ENCODE peak calls at places on chromosome 21, in seven cellular contexts. B is retina; S is ACHN; T is GM12865; D is NCI-H446 treated with DMSO at 0.1 percent for 48 hours; J is naive B cell; Z is activated CD4-positive, alpha-beta T cell treated with anti-CD3 and anti-CD28 coated beads, Interleukin-2, amount 50 U/mL, for 48 hours. X is an unnamed sample.

GRCh38 chr21:43191971-43192370 is 23.2 kb downstream of the CRYAA start:
- DNase-seq in B (no peak), S (no peak), T (no peak), D (no peak), J (no peak), Z (no peak), X (no peak)

GRCh38 chr21:46118871-46119564 is 21.1 kb downstream of the COL6A2 start:
- DNase-seq in B (no peak), S (no peak), T (no peak), D (no peak), J (no peak), Z (no peak), X (no peak)

GRCh38 chr21:17406202-17406601 is 106.6 kb upstream of the CXADR start:
- DNase-seq in B (no peak), S (no peak), T (no peak), D (no peak), J (no peak), Z (no peak), X (no peak)

GRCh38 chr21:45530423-45531113 is 11.7 kb downstream of the SLC19A1 start:
- DNase-seq in B (no peak), S (no peak), T (no peak), D (no peak), J (no peak), Z (no peak), X (no peak)

GRCh38 chr21:43591468-43592050 is 67.7 kb downstream of the HSF2BP start:
- DNase-seq in B (no peak), S (no peak), T (no peak), D (no peak), J (no peak), Z (no peak), X (no peak)

GRCh38 chr21:45768741-45769049 is 125.2 kb downstream of the PCBP3 start:
- DNase-seq in B (peak), S (peak), T (no peak), D (no peak), J (no peak), Z (peak), X (no peak)

GRCh38 chr21:45050786-45051489 is 23.4 kb upstream of the ADARB1 start:
- DNase-seq in B (no peak), S (no peak), T (no peak), D (no peak), J (no peak), Z (no peak), X (no peak)

GRCh38 chr21:42724226-42724920 is 71.0 kb downstream of the PDE9A start:
- DNase-seq in B (no peak), S (peak), T (no peak), D (no peak), J (no peak), Z (no peak), X (no peak)

GRCh38 chr21:37787456-37787855 is 128.8 kb downstream of the KCNJ6 start:
- DNase-seq in B (no peak), S (peak), T (no peak), D (no peak), J (no peak), Z (no peak), X (no peak)

GRCh38 chr21:34039678-34040382 is 33.5 kb upstream of the MRPS6 start:
- DNase-seq in B (no peak), S (no peak), T (peak), D (no peak), J (no peak), Z (no peak), X (no peak)

GRCh38 chr21:44415073-44416025 is 40.0 kb upstream of the LRRC3 start:
- DNase-seq in B (no peak), S (no peak), T (no peak), D (no peak), J (no peak), Z (no peak), X (no peak)

GRCh38 chr21:33976082-33976979 is 60.7 kb upstream of the ATP5PO start:
- DNase-seq in B (peak), S (peak), T (peak), D (no peak), J (no peak), Z (peak), X (no peak)

GRCh38 chr21:37047079-37047478 is 25.8 kb downstream of the PIGP start:
- DNase-seq in B (no peak), S (no peak), T (no peak), D (no peak), J (no peak), Z (no peak), X (no peak)

GRCh38 chr21:26918318-26919065 is 48.4 kb downstream of the ADAMTS5 start:
- DNase-seq in B (no peak), S (no peak), T (no peak), D (no peak), J (no peak), Z (no peak), X (no peak)

GRCh38 chr21:42055425-42055824 is 15.7 kb upstream of the UMODL1 start:
- DNase-seq in B (no peak), S (no peak), T (no peak), D (no peak), J (no peak), Z (no peak), X (no peak)

GRCh38 chr21:21200103-21200938 is 202.1 kb downstream of the NCAM2 start:
- DNase-seq in B (no peak), S (peak), T (no peak), D (no peak), J (no peak), Z (peak), X (peak)

GRCh38 chr21:37266515-37267221 is 466 bp downstream of the VPS26C start:
- DNase-seq in B (peak), S (peak), T (no peak), D (no peak), J (peak), Z (no peak), X (no peak)

GRCh38 chr21:46100426-46100825 is 2.5 kb downstream of the COL6A2 start:
- DNase-seq in B (no peak), S (no peak), T (no peak), D (no peak), J (no peak), Z (no peak), X (no peak)

GRCh38 chr21:36255650-36256047 is 64.3 kb upstream of the MORC3 start:
- DNase-seq in B (no peak), S (no peak), T (peak), D (no peak), J (peak), Z (no peak), X (no peak)

GRCh38 chr21:31260790-31261189 is 83.3 kb downstream of the TIAM1 start:
- DNase-seq in B (no peak), S (no peak), T (no peak), D (no peak), J (no peak), Z (no peak), X (no peak)

GRCh38 chr21:44986471-44987291 is 46.9 kb downstream of the SLX9 start:
- DNase-seq in B (no peak), S (no peak), T (no peak), D (no peak), J (no peak), Z (no peak), X (no peak)

GRCh38 chr21:17495680-17496079 is 17.2 kb upstream of the CXADR start:
- DNase-seq in B (peak), S (no peak), T (no peak), D (peak), J (no peak), Z (no peak), X (no peak)

GRCh38 chr21:34761758-34762330 is 93.0 kb downstream of the CLIC6 start:
- DNase-seq in B (no peak), S (no peak), T (no peak), D (no peak), J (no peak), Z (no peak), X (no peak)

GRCh38 chr21:35853321-35853922 is 206.9 kb downstream of the SETD4 start:
- DNase-seq in B (no peak), S (no peak), T (no peak), D (no peak), J (no peak), Z (no peak), X (no peak)

GRCh38 chr21:28745131-28746055 is 247.3 kb downstream of the LTN1 start:
- DNase-seq in B (peak), S (peak), T (peak), D (peak), J (peak), Z (peak), X (peak)

GRCh38 chr21:31354604-31355443 is 10.8 kb upstream of the TIAM1 start:
- DNase-seq in B (peak), S (peak), T (peak), D (peak), J (no peak), Z (peak), X (peak)

GRCh38 chr21:42770717-42771502 is 108.4 kb downstream of the WDR4 start:
- DNase-seq in B (no peak), S (no peak), T (no peak), D (no peak), J (no peak), Z (no peak), X (no peak)

GRCh38 chr21:44838951-44839350 is 21.1 kb upstream of the SUMO3 start:
- DNase-seq in B (no peak), S (no peak), T (no peak), D (no peak), J (no peak), Z (no peak), X (no peak)

GRCh38 chr21:32321480-32321879 is 22.8 kb downstream of the MRAP start:
- DNase-seq in B (no peak), S (no peak), T (no peak), D (no peak), J (no peak), Z (no peak), X (no peak)

X was measured in stimulated activated CD8-positive, alpha-beta memory T cell treated with anti-CD3 and anti-CD28 coated beads, Interleukin-7, amount 100 ng/mL, for 48 hours.